ENCODE peak calls at places on chromosomes 4 and X, in nine cellular contexts. One of them, this sample, is unnamed.

GRCh38 chr4:42302348-42302747 is 94.9 kb upstream of the SHISA3 start:
- DNase-seq in mammary epithelial cell: no peak
- DNase-seq in A549: no peak
- DNase-seq in psoas muscle: no peak
- DNase-seq in GM23338: peak; percentile 82
- DNase-seq in GM20000: no peak
- DNase-seq in H9: peak; percentile 75
- DNase-seq in mucosa of descending colon: no peak
- DNase-seq in SK-N-SH: peak; percentile 64
- DNase-seq in this sample: no peak

GRCh38 chr4:184529283-184529682 is 54.9 kb upstream of the IRF2 start:
- DNase-seq in mammary epithelial cell: peak; percentile 98
- DNase-seq in A549: no peak
- DNase-seq in psoas muscle: no peak
- DNase-seq in GM23338: peak; percentile 34
- DNase-seq in GM20000: no peak
- DNase-seq in H9: no peak
- DNase-seq in mucosa of descending colon: no peak
- DNase-seq in SK-N-SH: no peak
- DNase-seq in this sample: no peak

GRCh38 chrX:17805120-17805519 is 56.0 kb downstream of the RAI2 start:
- DNase-seq in mammary epithelial cell: no peak
- DNase-seq in A549: no peak
- DNase-seq in psoas muscle: no peak
- DNase-seq in GM23338: peak; percentile 52
- DNase-seq in GM20000: no peak
- DNase-seq in H9: peak; percentile 45
- DNase-seq in mucosa of descending colon: no peak
- DNase-seq in SK-N-SH: no peak
- DNase-seq in this sample: no peak

GRCh38 chrX:151516538-151517187 is 46.8 kb upstream of the PASD1 start:
- DNase-seq in mammary epithelial cell: no peak
- DNase-seq in A549: no peak
- DNase-seq in psoas muscle: no peak
- DNase-seq in GM23338: no peak
- DNase-seq in GM20000: no peak
- DNase-seq in H9: peak; percentile 41
- DNase-seq in mucosa of descending colon: no peak
- DNase-seq in SK-N-SH: no peak
- DNase-seq in this sample: no peak

GRCh38 chrX:83771664-83772063 is 89.3 kb upstream of the CYLC1 start:
- DNase-seq in mammary epithelial cell: no peak
- DNase-seq in A549: no peak
- DNase-seq in psoas muscle: no peak
- DNase-seq in GM23338: peak; percentile 11
- DNase-seq in GM20000: no peak
- DNase-seq in H9: peak; percentile 33
- DNase-seq in mucosa of descending colon: no peak
- DNase-seq in SK-N-SH: no peak
- DNase-seq in this sample: no peak

GRCh38 chrX:32150141-32150540 is 1061.2 kb downstream of the DMD start:
- DNase-seq in mammary epithelial cell: no peak
- DNase-seq in A549: no peak
- DNase-seq in psoas muscle: no peak
- DNase-seq in GM23338: no peak
- DNase-seq in GM20000: no peak
- DNase-seq in H9: no peak
- DNase-seq in mucosa of descending colon: no peak
- DNase-seq in SK-N-SH: no peak
- DNase-seq in this sample: no peak

GRCh38 chr4:99755223-99755944 is 61.2 kb upstream of the DAPP1 start:
- DNase-seq in mammary epithelial cell: no peak
- DNase-seq in A549: no peak
- DNase-seq in psoas muscle: no peak
- DNase-seq in GM23338: peak; percentile 6
- DNase-seq in GM20000: no peak
- DNase-seq in H9: no peak
- DNase-seq in mucosa of descending colon: no peak
- DNase-seq in SK-N-SH: no peak
- DNase-seq in this sample: no peak

GRCh38 chrX:110002300-110003166 is at the start of gene TMEM164:
- DNase-seq in mammary epithelial cell: peak; percentile 77
- DNase-seq in A549: peak; percentile 69
- DNase-seq in psoas muscle: peak; percentile 92
- DNase-seq in GM23338: peak; percentile 72
- DNase-seq in GM20000: peak; percentile 83
- DNase-seq in H9: peak; percentile 79
- DNase-seq in mucosa of descending colon: peak; percentile 90
- DNase-seq in SK-N-SH: peak; percentile 87
- DNase-seq in this sample: peak; percentile 37

GRCh38 chr4:16846520-16847117 is 51.8 kb downstream of the LDB2 start:
- DNase-seq in mammary epithelial cell: no peak
- DNase-seq in A549: no peak
- DNase-seq in psoas muscle: no peak
- DNase-seq in GM23338: peak; percentile 68
- DNase-seq in GM20000: no peak
- DNase-seq in H9: no peak
- DNase-seq in mucosa of descending colon: no peak
- DNase-seq in SK-N-SH: no peak
- DNase-seq in this sample: no peak

GRCh38 chr4:176302283-176303275 is 17.2 kb upstream of the SPCS3 start:
- DNase-seq in mammary epithelial cell: peak; percentile 56
- DNase-seq in A549: peak; percentile 34
- DNase-seq in psoas muscle: no peak
- DNase-seq in GM23338: no peak
- DNase-seq in GM20000: no peak
- DNase-seq in H9: no peak
- DNase-seq in mucosa of descending colon: no peak
- DNase-seq in SK-N-SH: no peak
- DNase-seq in this sample: no peak

GRCh38 chr4:82620126-82620525 is 58.3 kb upstream of the TMEM150C start:
- DNase-seq in mammary epithelial cell: no peak
- DNase-seq in A549: no peak
- DNase-seq in psoas muscle: no peak
- DNase-seq in GM23338: no peak
- DNase-seq in GM20000: no peak
- DNase-seq in H9: no peak
- DNase-seq in mucosa of descending colon: no peak
- DNase-seq in SK-N-SH: peak; percentile 42
- DNase-seq in this sample: no peak

GRCh38 chr4:112274959-112275358 is 10.7 kb downstream of the TIFA start:
- DNase-seq in mammary epithelial cell: no peak
- DNase-seq in A549: no peak
- DNase-seq in psoas muscle: no peak
- DNase-seq in GM23338: no peak
- DNase-seq in GM20000: no peak
- DNase-seq in H9: no peak
- DNase-seq in mucosa of descending colon: no peak
- DNase-seq in SK-N-SH: no peak
- DNase-seq in this sample: no peak

GRCh38 chr4:797066-797465 is 28.9 kb downstream of the CPLX1 start:
- DNase-seq in mammary epithelial cell: no peak
- DNase-seq in A549: no peak
- DNase-seq in psoas muscle: no peak
- DNase-seq in GM23338: no peak
- DNase-seq in GM20000: no peak
- DNase-seq in H9: no peak
- DNase-seq in mucosa of descending colon: peak; percentile 36
- DNase-seq in SK-N-SH: no peak
- DNase-seq in this sample: no peak

GRCh38 chr4:160406426-160406825 is 1303.5 kb downstream of the RAPGEF2 start:
- DNase-seq in mammary epithelial cell: no peak
- DNase-seq in A549: no peak
- DNase-seq in psoas muscle: no peak
- DNase-seq in GM23338: peak; percentile 2
- DNase-seq in GM20000: no peak
- DNase-seq in H9: no peak
- DNase-seq in mucosa of descending colon: no peak
- DNase-seq in SK-N-SH: no peak
- DNase-seq in this sample: no peak

GRCh38 chrX:110396777-110397176 is 38.1 kb downstream of the RTL9 start:
- DNase-seq in mammary epithelial cell: no peak
- DNase-seq in A549: no peak
- DNase-seq in psoas muscle: no peak
- DNase-seq in GM23338: no peak
- DNase-seq in GM20000: no peak
- DNase-seq in H9: no peak
- DNase-seq in mucosa of descending colon: no peak
- DNase-seq in SK-N-SH: no peak
- DNase-seq in this sample: no peak

GRCh38 chr4:174398728-174399127 is 115.0 kb downstream of the CEP44 start:
- DNase-seq in mammary epithelial cell: peak; percentile 70
- DNase-seq in A549: no peak
- DNase-seq in psoas muscle: no peak
- DNase-seq in GM23338: no peak
- DNase-seq in GM20000: no peak
- DNase-seq in H9: no peak
- DNase-seq in mucosa of descending colon: no peak
- DNase-seq in SK-N-SH: no peak
- DNase-seq in this sample: no peak

GRCh38 chr4:157300678-157301077 is 80.2 kb downstream of the GRIA2 start:
- DNase-seq in mammary epithelial cell: no peak
- DNase-seq in A549: no peak
- DNase-seq in psoas muscle: no peak
- DNase-seq in GM23338: no peak
- DNase-seq in GM20000: no peak
- DNase-seq in H9: no peak
- DNase-seq in mucosa of descending colon: no peak
- DNase-seq in SK-N-SH: peak; percentile 1
- DNase-seq in this sample: no peak

GRCh38 chr4:13539721-13540445 is 4.4 kb downstream of the NKX3-2 start:
- DNase-seq in mammary epithelial cell: no peak
- DNase-seq in A549: no peak
- DNase-seq in psoas muscle: no peak
- DNase-seq in GM23338: peak; percentile 65
- DNase-seq in GM20000: peak; percentile 11
- DNase-seq in H9: peak; percentile 44
- DNase-seq in mucosa of descending colon: no peak
- DNase-seq in SK-N-SH: peak; percentile 35
- DNase-seq in this sample: no peak

GRCh38 chr4:118981171-118981838 is 92.7 kb downstream of the SYNPO2 start:
- DNase-seq in mammary epithelial cell: no peak
- DNase-seq in A549: no peak
- DNase-seq in psoas muscle: no peak
- DNase-seq in GM23338: peak; percentile 14
- DNase-seq in GM20000: no peak
- DNase-seq in H9: no peak
- DNase-seq in mucosa of descending colon: no peak
- DNase-seq in SK-N-SH: no peak
- DNase-seq in this sample: no peak

GRCh38 chrX:111652719-111653118 is 28.3 kb upstream of the ALG13 start:
- DNase-seq in mammary epithelial cell: no peak
- DNase-seq in A549: no peak
- DNase-seq in psoas muscle: no peak
- DNase-seq in GM23338: peak; percentile 16
- DNase-seq in GM20000: no peak
- DNase-seq in H9: no peak
- DNase-seq in mucosa of descending colon: no peak
- DNase-seq in SK-N-SH: peak; percentile 45
- DNase-seq in this sample: no peak

GRCh38 chr4:33149658-33150057 is 2429.5 kb downstream of the PCDH7 start:
- DNase-seq in mammary epithelial cell: no peak
- DNase-seq in A549: no peak
- DNase-seq in psoas muscle: no peak
- DNase-seq in GM23338: no peak
- DNase-seq in GM20000: no peak
- DNase-seq in H9: no peak
- DNase-seq in mucosa of descending colon: no peak
- DNase-seq in SK-N-SH: no peak
- DNase-seq in this sample: no peak

GRCh38 chr4:2280531-2281300 is 18.8 kb upstream of the MXD4 start:
- DNase-seq in mammary epithelial cell: no peak
- DNase-seq in A549: no peak
- DNase-seq in psoas muscle: no peak
- DNase-seq in GM23338: no peak
- DNase-seq in GM20000: no peak
- DNase-seq in H9: no peak
- DNase-seq in mucosa of descending colon: no peak
- DNase-seq in SK-N-SH: no peak
- DNase-seq in this sample: no peak
- TF ChIP-seq CTCF in mammary epithelial cell: peak; percentile 13
- TF ChIP-seq CTCF in A549: peak; percentile 15
- TF ChIP-seq CTCF in psoas muscle: no peak
- TF ChIP-seq CTCF in GM23338: no peak
- TF ChIP-seq CTCF in GM20000: no peak
- TF ChIP-seq CTCF in H9: no peak
- TF ChIP-seq CTCF in mucosa of descending colon: no peak
- TF ChIP-seq CTCF in SK-N-SH: peak; percentile 25
- TF ChIP-seq CTCF in this sample: peak; percentile 49

DNA sequence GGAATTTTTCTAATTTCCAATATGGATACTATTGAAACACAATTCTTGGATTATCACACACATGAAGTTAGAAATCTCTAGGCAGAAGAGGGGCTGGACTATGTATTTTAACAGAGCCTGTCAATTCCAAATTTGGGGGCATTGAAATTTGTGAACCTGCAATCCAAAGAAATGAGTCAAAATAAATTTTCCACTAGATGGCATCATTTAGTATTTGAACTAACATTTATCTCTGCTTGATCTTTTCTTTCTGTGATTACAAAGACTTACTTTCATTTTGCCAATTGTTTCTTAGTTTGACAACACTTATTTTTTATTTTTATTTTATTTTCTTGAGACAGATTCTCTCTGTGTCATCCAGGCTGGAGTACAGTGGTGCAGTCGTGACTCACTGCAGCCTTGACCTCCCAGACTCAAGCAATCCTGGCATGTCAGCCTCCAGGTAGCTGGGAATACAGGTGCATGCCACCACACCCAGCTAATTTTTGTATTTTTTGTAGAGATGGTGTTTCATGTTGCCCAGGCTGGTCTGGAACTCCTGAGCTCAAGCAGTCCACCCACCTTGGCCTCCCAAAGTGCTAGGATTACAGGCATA is 2.7 kb upstream of the PYURF start:
- DNase-seq in mammary epithelial cell: peak; percentile 49
- DNase-seq in A549: no peak
- DNase-seq in psoas muscle: no peak
- DNase-seq in GM23338: peak; percentile 42
- DNase-seq in GM20000: peak; percentile 42
- DNase-seq in H9: no peak
- DNase-seq in mucosa of descending colon: no peak
- DNase-seq in SK-N-SH: peak; percentile 18
- DNase-seq in this sample: no peak
- TF ChIP-seq CTCF in mammary epithelial cell: peak; percentile 12
- TF ChIP-seq CTCF in A549: peak; percentile 51
- TF ChIP-seq CTCF in psoas muscle: peak; percentile 31
- TF ChIP-seq CTCF in GM23338: peak; percentile 42
- TF ChIP-seq CTCF in GM20000: no peak
- TF ChIP-seq CTCF in H9: peak; percentile 50
- TF ChIP-seq CTCF in mucosa of descending colon: no peak
- TF ChIP-seq CTCF in SK-N-SH: peak; percentile 51
- TF ChIP-seq CTCF in this sample: peak; percentile 41

GRCh38 chrX:42519666-42520231 is 258.2 kb downstream of the PPP1R2C start:
- DNase-seq in mammary epithelial cell: peak; percentile 51
- DNase-seq in A549: no peak
- DNase-seq in psoas muscle: no peak
- DNase-seq in GM23338: no peak
- DNase-seq in GM20000: no peak
- DNase-seq in H9: no peak
- DNase-seq in mucosa of descending colon: no peak
- DNase-seq in SK-N-SH: no peak
- DNase-seq in this sample: no peak
- TF ChIP-seq CTCF in mammary epithelial cell: peak; percentile 6
- TF ChIP-seq CTCF in A549: no peak
- TF ChIP-seq CTCF in psoas muscle: no peak
- TF ChIP-seq CTCF in GM23338: peak; percentile 26
- TF ChIP-seq CTCF in GM20000: no peak
- TF ChIP-seq CTCF in H9: peak; percentile 53
- TF ChIP-seq CTCF in mucosa of descending colon: no peak
- TF ChIP-seq CTCF in SK-N-SH: peak; percentile 26
- TF ChIP-seq CTCF in this sample: no peak

GRCh38 chr4:137981277-137981676 is 260.9 kb downstream of the SLC7A11 start:
- DNase-seq in mammary epithelial cell: peak; percentile 41
- DNase-seq in A549: no peak
- DNase-seq in psoas muscle: no peak
- DNase-seq in GM23338: no peak
- DNase-seq in GM20000: no peak
- DNase-seq in H9: no peak
- DNase-seq in mucosa of descending colon: no peak
- DNase-seq in SK-N-SH: no peak
- DNase-seq in this sample: no peak
- TF ChIP-seq CTCF in mammary epithelial cell: peak; percentile 36
- TF ChIP-seq CTCF in A549: no peak
- TF ChIP-seq CTCF in psoas muscle: no peak
- TF ChIP-seq CTCF in GM23338: no peak
- TF ChIP-seq CTCF in GM20000: no peak
- TF ChIP-seq CTCF in H9: no peak
- TF ChIP-seq CTCF in mucosa of descending colon: no peak
- TF ChIP-seq CTCF in SK-N-SH: peak; percentile 46
- TF ChIP-seq CTCF in this sample: no peak